ENCODE peak calls at places on chromosome 2, in five cellular contexts. C is nephron progenitor cell, Q is GM06990, D is fibroblast of villous mesenchyme, M is endothelial cell. W is an unnamed sample.

GRCh38 chr2:149648282-149649030 is 60.9 kb upstream of the MMADHC start:
- DNase-seq in Q (no peak), D (peak), M (no peak), C (no peak), W (no peak)

GRCh38 chr2:102748107-102748506 is 13.7 kb upstream of the TMEM182 start:
- DNase-seq in C (no peak), D (no peak), Q (no peak), M (no peak), W (no peak)

GRCh38 chr2:172249336-172249735 is 146.6 kb upstream of the DLX2 start:
- DNase-seq in D (no peak), Q (no peak), M (no peak), C (no peak), W (no peak)

GRCh38 chr2:102478686-102479470 is 5.9 kb downstream of the SLC9A4 start:
- DNase-seq in M (no peak), Q (no peak), D (no peak), C (no peak), W (no peak)

GRCh38 chr2:119233326-119234020 is 9.8 kb downstream of the STEAP3 start:
- DNase-seq in M (no peak), Q (no peak), C (no peak), D (peak), W (peak)

GRCh38 chr2:70381235-70381634 is 79.4 kb upstream of the FAM136A start:
- DNase-seq in M (no peak), C (no peak), Q (no peak), D (no peak), W (no peak)

GRCh38 chr2:237625216-237625705 is 2.1 kb upstream of the LRRFIP1 start:
- DNase-seq in M (no peak), C (no peak), Q (no peak), D (no peak), W (no peak)

GRCh38 chr2:16104345-16105177 is 164.2 kb downstream of the MYCN start:
- DNase-seq in D (no peak), Q (no peak), M (no peak), C (no peak), W (no peak)

GRCh38 chr2:64018715-64019082 is 529 bp downstream of the VPS54 start:
- DNase-seq in M (no peak), D (peak), C (no peak), Q (no peak), W (peak)

GRCh38 chr2:160351978-160352377 is 141.6 kb downstream of the RBMS1 start:
- DNase-seq in Q (no peak), C (no peak), M (no peak), D (peak), W (no peak)

GRCh38 chr2:102451968-102452367 is 21.1 kb upstream of the SLC9A4 start:
- DNase-seq in M (peak), Q (no peak), C (no peak), D (no peak), W (no peak)

GRCh38 chr2:33595385-33595784 is 3.7 kb downstream of the FAM98A start:
- DNase-seq in Q (no peak), D (no peak), C (no peak), M (no peak), W (no peak)

GRCh38 chr2:200616656-200617055 is 30.8 kb downstream of the AOX1 start:
- DNase-seq in C (no peak), Q (no peak), M (no peak), D (peak), W (no peak)

GRCh38 chr2:66041902-66042657 is 392.8 kb upstream of the MEIS1 start:
- DNase-seq in D (peak), C (no peak), M (no peak), Q (no peak), W (no peak)

GRCh38 chr2:168687314-168687713 is 115.1 kb upstream of the NOSTRIN start:
- DNase-seq in Q (no peak), D (peak), M (no peak), C (no peak), W (no peak)

GRCh38 chr2:61493523-61493942 is 22.6 kb upstream of the USP34 start:
- DNase-seq in M (no peak), Q (no peak), D (peak), C (no peak), W (no peak)
- TF ChIP-seq CTCF in M (no peak), Q (no peak), D (no peak), C (no peak), W (no peak)

GRCh38 chr2:202790676-202791075 is 80.9 kb downstream of the ICA1L start:
- DNase-seq in M (no peak), Q (no peak), D (no peak), C (no peak), W (no peak)
- TF ChIP-seq CTCF in M (no peak), Q (no peak), D (no peak), C (no peak), W (no peak)

DNA sequence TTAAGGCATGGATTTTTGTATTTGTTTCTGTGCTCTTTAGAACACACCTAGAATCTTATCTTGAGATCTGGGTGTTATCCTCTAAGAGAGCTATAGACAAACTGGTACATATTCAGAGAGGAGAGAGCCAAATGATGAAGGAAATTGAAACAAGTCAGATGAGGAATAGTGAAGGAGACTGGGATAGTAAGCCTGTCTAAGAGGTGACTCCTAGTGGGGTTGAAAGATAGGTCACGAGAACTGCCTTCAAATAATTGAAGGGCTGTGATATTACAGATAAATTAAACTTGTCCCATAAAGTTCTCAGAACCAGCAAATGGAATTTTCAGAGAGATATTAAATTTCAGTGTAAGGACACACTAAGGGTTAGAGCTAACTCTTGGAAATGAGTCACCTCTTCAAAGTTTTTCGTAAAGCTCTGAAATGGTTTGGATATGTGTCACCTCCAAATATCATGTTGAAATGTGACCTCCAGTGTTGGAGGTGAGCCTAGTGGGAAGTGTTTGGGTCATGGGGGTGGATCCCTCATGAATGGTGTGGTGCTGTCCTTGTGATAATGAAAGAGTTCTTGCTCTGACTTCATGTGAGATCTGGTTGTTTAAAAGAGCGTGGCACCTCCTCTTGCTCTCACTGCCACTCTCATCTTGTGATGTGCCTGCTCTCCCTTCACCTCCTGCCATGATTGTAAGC is 87.2 kb downstream of the BABAM2 start:
- DNase-seq in C (no peak), Q (no peak), D (peak), M (no peak), W (no peak)
- TF ChIP-seq CTCF in C (no peak), Q (no peak), D (no peak), M (no peak), W (no peak)

GRCh38 chr2:120320318-120320851 is 25.6 kb upstream of the INHBB start:
- DNase-seq in Q (no peak), M (no peak), D (no peak), C (no peak), W (no peak)

GRCh38 chr2:120319135-120319534 is 26.8 kb upstream of the INHBB start:
- DNase-seq in C (no peak), D (no peak), Q (no peak), M (no peak), W (no peak)

GRCh38 chr2:120318626-120319025 is 27.3 kb upstream of the INHBB start:
- DNase-seq in M (no peak), D (no peak), Q (no peak), C (no peak), W (no peak)

GRCh38 chr2:120317916-120318315 is 28.0 kb upstream of the INHBB start:
- DNase-seq in Q (no peak), C (no peak), M (no peak), D (no peak), W (no peak)

DNA sequence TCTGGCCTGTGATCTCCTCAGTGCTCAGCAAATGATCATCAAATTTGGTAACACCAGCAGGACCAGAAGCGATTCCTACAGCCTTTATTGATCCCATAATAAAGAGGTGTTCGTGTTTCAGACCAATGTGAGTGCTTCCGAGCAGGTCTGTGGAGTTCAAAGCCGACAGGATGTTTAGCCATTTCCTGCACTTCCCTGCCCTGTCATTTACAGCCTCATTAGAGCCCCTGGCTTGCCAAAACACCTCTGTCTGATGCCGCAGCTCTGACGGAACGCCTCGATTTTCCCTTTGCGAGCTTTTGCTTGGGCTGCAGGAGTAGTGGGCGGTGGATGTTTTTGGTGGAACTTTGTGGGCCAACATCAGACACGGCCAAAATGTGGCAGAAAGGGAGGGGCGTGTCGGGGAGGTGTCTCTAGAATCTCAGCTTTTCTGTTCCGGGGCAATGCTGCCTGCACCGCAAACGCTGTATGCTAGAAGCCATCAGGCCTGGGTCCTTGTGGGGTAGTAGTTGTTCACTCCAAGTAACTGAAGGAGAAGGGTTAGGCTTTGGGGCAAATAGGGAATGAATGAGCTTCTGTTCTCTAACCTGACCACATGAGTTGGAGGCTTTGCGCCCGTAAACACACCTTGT is 26.1 kb upstream of the INHBB start:
- DNase-seq in M (no peak), D (no peak), Q (no peak), C (no peak), W (no peak)
- TF ChIP-seq CTCF in M (no peak), D (no peak), Q (no peak), C (no peak), W (no peak)

GRCh38 chr2:85873679-85874078 is 15.1 kb downstream of the ST3GAL5 start:
- DNase-seq in D (no peak), M (no peak), C (no peak), Q (no peak), W (no peak)
- TF ChIP-seq CTCF in D (peak), M (peak), C (peak), Q (peak), W (peak)

GRCh38 chr2:83471708-83472107 is 987.4 kb downstream of the SUCLG1 start:
- DNase-seq in C (no peak), D (no peak), Q (no peak), M (no peak), W (no peak)
- TF ChIP-seq CTCF in C (no peak), D (no peak), Q (no peak), M (no peak), W (no peak)

GRCh38 chr2:26033769-26034596 is at the start of gene RAB10:
- DNase-seq in C (peak), Q (peak), M (peak), D (peak), W (peak)
- TF ChIP-seq CTCF in C (no peak), Q (no peak), M (no peak), D (no peak), W (no peak)

GRCh38 chr2:113046465-113046864 is 6.2 kb downstream of the IL36B start:
- DNase-seq in C (no peak), M (no peak), D (no peak), Q (no peak), W (no peak)

GRCh38 chr2:113039158-113039557 is 13.5 kb downstream of the IL36B start:
- DNase-seq in C (no peak), D (no peak), Q (no peak), M (no peak), W (no peak)

GRCh38 chr2:113039675-113040074 is 13.0 kb downstream of the IL36B start:
- DNase-seq in C (no peak), M (no peak), Q (no peak), D (no peak), W (no peak)

GRCh38 chr2:113036763-113037162 is 15.9 kb downstream of the IL36B start:
- DNase-seq in Q (no peak), C (no peak), D (no peak), M (no peak), W (no peak)

GRCh38 chr2:113041871-113042270 is 10.8 kb downstream of the IL36B start:
- DNase-seq in D (no peak), C (no peak), Q (no peak), M (no peak), W (no peak)
- TF ChIP-seq CTCF in D (no peak), C (no peak), Q (peak), M (no peak), W (peak)